ENCODE peak calls at places on chromosome 22, in five cellular contexts. One of them, this sample, is unnamed. For H3K4me1, the result is how much of the 10 kb centered on the place peaks cover.

GRCh38 chr22:48488149-48488551 is 1339.5 kb downstream of the BRD1 start:
- DNase-seq in fibroblast of lung: no peak
- DNase-seq in MM.1S: peak
- DNase-seq in GM23338: no peak
- DNase-seq in IMR-90: no peak
- DNase-seq in this sample: no peak

GRCh38 chr22:49850959-49851815 is 2.5 kb upstream of the ZBED4 start:
- DNase-seq in fibroblast of lung: no peak
- DNase-seq in IMR-90: no peak
- DNase-seq in GM23338: no peak
- DNase-seq in MM.1S: no peak
- DNase-seq in this sample: no peak

GRCh38 chr22:50329236-50329635 is 2.4 kb upstream of the DENND6B start:
- DNase-seq in MM.1S: no peak
- DNase-seq in IMR-90: peak
- DNase-seq in GM23338: no peak
- DNase-seq in fibroblast of lung: no peak
- DNase-seq in this sample: no peak

GRCh38 chr22:47090591-47091240 is 328.3 kb downstream of the TBC1D22A start:
- DNase-seq in fibroblast of lung: peak
- DNase-seq in GM23338: peak
- DNase-seq in MM.1S: no peak
- DNase-seq in IMR-90: peak
- DNase-seq in this sample: no peak

GRCh38 chr22:49966716-49967332 is 6.3 kb downstream of the PIM3 start:
- DNase-seq in MM.1S: no peak
- DNase-seq in GM23338: no peak
- DNase-seq in fibroblast of lung: peak
- DNase-seq in IMR-90: no peak
- DNase-seq in this sample: peak

GRCh38 chr22:32413715-32414114 is 1.7 kb upstream of the RTCB start:
- DNase-seq in IMR-90: peak
- DNase-seq in MM.1S: peak
- DNase-seq in GM23338: peak
- DNase-seq in fibroblast of lung: peak
- DNase-seq in this sample: peak

GRCh38 chr22:22397875-22398524 is 110.5 kb downstream of the ZNF280B start:
- DNase-seq in GM23338: no peak
- DNase-seq in MM.1S: no peak
- DNase-seq in fibroblast of lung: no peak
- DNase-seq in IMR-90: no peak
- DNase-seq in this sample: peak

GRCh38 chr22:31526275-31526674 is 29.9 kb downstream of the SFI1 start:
- DNase-seq in fibroblast of lung: no peak
- DNase-seq in GM23338: no peak
- DNase-seq in IMR-90: no peak
- DNase-seq in MM.1S: no peak
- DNase-seq in this sample: no peak

GRCh38 chr22:46355996-46356471 is 20.5 kb downstream of the TRMU start:
- DNase-seq in MM.1S: no peak
- DNase-seq in GM23338: no peak
- DNase-seq in IMR-90: no peak
- DNase-seq in fibroblast of lung: no peak
- DNase-seq in this sample: no peak

GRCh38 chr22:50236731-50237409 is 8.0 kb downstream of the TUBGCP6 start:
- DNase-seq in GM23338: peak
- DNase-seq in MM.1S: peak
- DNase-seq in IMR-90: peak
- DNase-seq in fibroblast of lung: no peak
- DNase-seq in this sample: peak

GRCh38 chr22:26711205-26711958 is 54.0 kb downstream of the MIAT start:
- DNase-seq in MM.1S: peak
- DNase-seq in fibroblast of lung: peak
- DNase-seq in IMR-90: peak
- DNase-seq in GM23338: no peak
- DNase-seq in this sample: no peak

GRCh38 chr22:30224161-30224857 is 22.2 kb downstream of the LIF start:
- DNase-seq in fibroblast of lung: no peak
- DNase-seq in MM.1S: peak
- DNase-seq in IMR-90: no peak
- DNase-seq in GM23338: no peak
- DNase-seq in this sample: no peak

GRCh38 chr22:49825944-49826602 is 1.6 kb downstream of the BRD1 start:
- DNase-seq in GM23338: no peak
- DNase-seq in IMR-90: peak
- DNase-seq in MM.1S: peak
- DNase-seq in fibroblast of lung: peak
- DNase-seq in this sample: no peak

GRCh38 chr22:30731658-30732057 is 37.0 kb downstream of the OSBP2 start:
- DNase-seq in IMR-90: no peak
- DNase-seq in fibroblast of lung: no peak
- DNase-seq in MM.1S: no peak
- DNase-seq in GM23338: no peak
- DNase-seq in this sample: no peak

GRCh38 chr22:22423681-22424080 is 84.9 kb downstream of the ZNF280B start:
- DNase-seq in MM.1S: no peak
- DNase-seq in GM23338: no peak
- DNase-seq in fibroblast of lung: no peak
- DNase-seq in IMR-90: no peak
- DNase-seq in this sample: no peak

GRCh38 chr22:27139935-27140493 is 482.6 kb downstream of the MIAT start:
- DNase-seq in MM.1S: no peak
- DNase-seq in fibroblast of lung: peak
- DNase-seq in GM23338: no peak
- DNase-seq in IMR-90: peak
- DNase-seq in this sample: no peak

GRCh38 chr22:41939981-41940852 is 6.7 kb downstream of the CENPM start:
- DNase-seq in IMR-90: no peak
- DNase-seq in GM23338: peak
- DNase-seq in MM.1S: peak
- DNase-seq in fibroblast of lung: no peak
- DNase-seq in this sample: no peak

GRCh38 chr22:46851941-46852340 is 89.5 kb downstream of the TBC1D22A start:
- DNase-seq in fibroblast of lung: no peak
- DNase-seq in GM23338: no peak
- DNase-seq in IMR-90: no peak
- DNase-seq in MM.1S: no peak
- DNase-seq in this sample: no peak

GRCh38 chr22:48247829-48248228 is 1485.4 kb downstream of the TBC1D22A start:
- DNase-seq in MM.1S: no peak
- DNase-seq in IMR-90: no peak
- DNase-seq in fibroblast of lung: no peak
- DNase-seq in GM23338: no peak
- DNase-seq in this sample: no peak

GRCh38 chr22:26536056-26536761 is 23.9 kb upstream of the TFIP11 start:
- DNase-seq in IMR-90: no peak
- DNase-seq in fibroblast of lung: no peak
- DNase-seq in MM.1S: no peak
- DNase-seq in GM23338: no peak
- DNase-seq in this sample: no peak

GRCh38 chr22:20566420-20567260 is 59.2 kb downstream of the MED15 start:
- DNase-seq in GM23338: no peak
- DNase-seq in MM.1S: no peak
- DNase-seq in IMR-90: peak
- DNase-seq in fibroblast of lung: peak
- DNase-seq in this sample: peak

GRCh38 chr22:17198188-17199130 is 20.8 kb downstream of the ADA2 start:
- DNase-seq in fibroblast of lung: no peak
- DNase-seq in MM.1S: no peak
- DNase-seq in IMR-90: no peak
- DNase-seq in GM23338: peak
- DNase-seq in this sample: no peak
- H2AFZ ChIP-seq in fibroblast of lung: no peak
- H2AFZ ChIP-seq in MM.1S: no peak
- H2AFZ ChIP-seq in IMR-90: peak
- H2AFZ ChIP-seq in GM23338: no peak
- H2AFZ ChIP-seq in this sample: peak

GRCh38 chr22:19554834-19555404 is 30.7 kb upstream of the CLDN5 start:
- DNase-seq in fibroblast of lung: peak
- DNase-seq in IMR-90: peak
- DNase-seq in MM.1S: no peak
- DNase-seq in GM23338: peak
- DNase-seq in this sample: peak
- H3K4me2 ChIP-seq in fibroblast of lung: no peak
- H3K4me2 ChIP-seq in IMR-90: no peak
- H3K4me2 ChIP-seq in MM.1S: no peak
- H3K4me2 ChIP-seq in GM23338: peak
- H3K4me2 ChIP-seq in this sample: no peak

GRCh38 chr22:23533328-23533762 is 46.7 kb downstream of the IGLL1 start:
- DNase-seq in fibroblast of lung: no peak
- DNase-seq in GM23338: peak
- DNase-seq in MM.1S: peak
- DNase-seq in IMR-90: peak
- DNase-seq in this sample: no peak
- H3K4me1 ChIP-seq in fibroblast of lung: under half
- H3K4me1 ChIP-seq in GM23338: under half
- H3K4me1 ChIP-seq in MM.1S: under half
- H3K4me1 ChIP-seq in IMR-90: under half
- H3K4me1 ChIP-seq in this sample: under half

GRCh38 chr22:28742562-28742962 is 723 bp downstream of the HSCB start:
- DNase-seq in MM.1S: no peak
- DNase-seq in GM23338: no peak
- DNase-seq in fibroblast of lung: no peak
- DNase-seq in IMR-90: no peak
- DNase-seq in this sample: no peak
- H2AFZ ChIP-seq in MM.1S: peak
- H2AFZ ChIP-seq in GM23338: no peak
- H2AFZ ChIP-seq in fibroblast of lung: peak
- H2AFZ ChIP-seq in IMR-90: peak
- H2AFZ ChIP-seq in this sample: peak

GRCh38 chr22:38310518-38311330 is 6.5 kb downstream of the CSNK1E start:
- DNase-seq in fibroblast of lung: no peak
- DNase-seq in IMR-90: no peak
- DNase-seq in MM.1S: no peak
- DNase-seq in GM23338: no peak
- DNase-seq in this sample: no peak
- H3K4me2 ChIP-seq in fibroblast of lung: peak
- H3K4me2 ChIP-seq in IMR-90: peak
- H3K4me2 ChIP-seq in MM.1S: peak
- H3K4me2 ChIP-seq in GM23338: peak
- H3K4me2 ChIP-seq in this sample: no peak

GRCh38 chr22:36926721-36927435 is 13.4 kb downstream of the CSF2RB start:
- DNase-seq in fibroblast of lung: no peak
- DNase-seq in GM23338: no peak
- DNase-seq in IMR-90: no peak
- DNase-seq in MM.1S: no peak
- DNase-seq in this sample: peak

GRCh38 chr22:36928826-36929535 is 15.6 kb downstream of the CSF2RB start:
- DNase-seq in GM23338: no peak
- DNase-seq in MM.1S: no peak
- DNase-seq in IMR-90: no peak
- DNase-seq in fibroblast of lung: no peak
- DNase-seq in this sample: peak

GRCh38 chr22:36928181-36928580 is 14.8 kb downstream of the CSF2RB start:
- DNase-seq in MM.1S: no peak
- DNase-seq in GM23338: no peak
- DNase-seq in IMR-90: no peak
- DNase-seq in fibroblast of lung: no peak
- DNase-seq in this sample: no peak

GRCh38 chr22:36926309-36926708 is 12.9 kb downstream of the CSF2RB start:
- DNase-seq in GM23338: no peak
- DNase-seq in MM.1S: no peak
- DNase-seq in IMR-90: no peak
- DNase-seq in fibroblast of lung: no peak
- DNase-seq in this sample: peak

DNA sequence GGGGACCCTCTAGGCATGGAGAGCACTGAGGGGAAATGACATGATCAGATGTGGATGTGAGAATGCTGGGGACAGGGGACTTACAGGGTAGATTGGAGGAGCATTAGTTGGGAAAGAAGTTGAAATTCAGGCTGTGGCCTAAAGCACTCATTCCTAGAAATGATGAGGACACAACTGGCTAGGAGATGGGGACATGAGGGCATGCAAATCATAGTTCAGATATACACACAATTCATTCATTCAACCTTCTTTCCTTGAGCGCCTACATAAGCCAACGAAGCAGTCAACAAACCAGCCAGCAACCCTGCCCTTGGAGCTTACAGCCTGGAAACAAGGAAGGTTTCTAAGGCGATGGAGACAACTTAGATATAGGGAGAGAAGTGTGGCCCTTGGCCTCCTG is 14.2 kb downstream of the CSF2RB start:
- DNase-seq in IMR-90: no peak
- DNase-seq in fibroblast of lung: no peak
- DNase-seq in MM.1S: no peak
- DNase-seq in GM23338: no peak
- DNase-seq in this sample: peak
- H3K4me1 ChIP-seq in IMR-90: under half
- H3K4me1 ChIP-seq in fibroblast of lung: under half
- H3K4me1 ChIP-seq in MM.1S: half or more
- H3K4me1 ChIP-seq in GM23338: under half
- H3K4me1 ChIP-seq in this sample: under half

GRCh38 chr22:39230261-39231196 is 14.3 kb downstream of the PDGFB start:
- DNase-seq in GM23338: peak
- DNase-seq in MM.1S: no peak
- DNase-seq in IMR-90: no peak
- DNase-seq in fibroblast of lung: no peak
- DNase-seq in this sample: no peak
- H2AFZ ChIP-seq in GM23338: no peak
- H2AFZ ChIP-seq in MM.1S: no peak
- H2AFZ ChIP-seq in IMR-90: peak
- H2AFZ ChIP-seq in fibroblast of lung: no peak
- H2AFZ ChIP-seq in this sample: no peak

DNA sequence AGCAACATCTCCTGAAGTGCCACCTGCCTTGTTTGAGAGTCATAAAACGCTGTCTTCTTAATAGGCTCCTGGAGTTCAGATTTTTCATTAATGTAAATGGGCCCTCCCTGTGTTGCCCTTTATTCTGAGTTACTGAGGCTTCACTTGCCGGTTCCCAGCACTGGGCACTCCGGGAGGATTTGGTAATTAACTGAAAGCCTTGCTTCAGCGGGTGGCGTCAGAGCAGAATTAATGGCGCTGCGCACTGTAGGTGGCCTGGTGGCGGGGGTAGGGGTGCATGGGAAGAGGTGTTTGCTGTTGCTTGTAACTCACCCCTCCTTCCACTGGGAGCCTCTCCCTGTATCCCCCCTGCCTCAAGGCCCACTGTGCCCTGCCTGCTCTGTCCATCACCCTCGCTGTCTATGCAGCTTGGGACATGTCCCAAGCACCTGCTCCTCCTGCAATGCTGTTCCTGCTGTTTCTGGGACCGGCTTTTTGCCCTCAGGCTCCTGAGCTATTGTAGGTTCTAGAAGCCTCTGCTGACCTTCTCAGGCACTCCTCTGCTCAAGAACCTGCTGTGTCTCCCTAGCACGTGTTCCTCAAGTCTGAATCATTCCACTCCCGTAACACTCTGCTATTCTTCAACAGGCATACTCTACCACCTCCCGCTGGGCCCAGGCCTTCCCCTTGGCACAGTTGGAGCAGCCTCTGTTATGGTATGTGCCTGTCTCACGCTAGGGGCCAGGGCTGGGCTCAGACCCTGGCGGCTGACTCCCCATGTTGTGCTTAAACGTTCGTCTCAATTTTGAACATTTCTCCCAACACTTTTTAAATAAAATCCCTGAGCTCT is 24.4 kb downstream of the ARHGAP8 start:
- DNase-seq in GM23338: no peak
- DNase-seq in MM.1S: no peak
- DNase-seq in fibroblast of lung: no peak
- DNase-seq in IMR-90: no peak
- DNase-seq in this sample: no peak
- H3K4me2 ChIP-seq in GM23338: no peak
- H3K4me2 ChIP-seq in MM.1S: no peak
- H3K4me2 ChIP-seq in fibroblast of lung: no peak
- H3K4me2 ChIP-seq in IMR-90: no peak
- H3K4me2 ChIP-seq in this sample: no peak

GRCh38 chr22:36164621-36165020 is 4.1 kb upstream of the APOL3 start:
- DNase-seq in GM23338: no peak
- DNase-seq in MM.1S: no peak
- DNase-seq in IMR-90: no peak
- DNase-seq in fibroblast of lung: no peak
- DNase-seq in this sample: no peak
- H3K4me1 ChIP-seq in GM23338: under half
- H3K4me1 ChIP-seq in MM.1S: half or more
- H3K4me1 ChIP-seq in IMR-90: under half
- H3K4me1 ChIP-seq in fibroblast of lung: under half
- H3K4me1 ChIP-seq in this sample: under half

This sample was measured in trophoblast cell.